ENCODE peak calls at places on chromosome 11, in four cellular contexts. One of them, this sample, is unnamed.

GRCh38 chr11:86740628-86741488 is 59.5 kb upstream of the PRSS23 start:
- DNase-seq in K562: peak; percentile 23
- DNase-seq in GM12878: no peak
- DNase-seq in H1: peak; percentile 58
- DNase-seq in this sample: peak; percentile 89

GRCh38 chr11:15161746-15162145 is 47.0 kb downstream of the INSC start:
- DNase-seq in GM12878: no peak
- DNase-seq in K562: no peak
- DNase-seq in H1: no peak
- DNase-seq in this sample: no peak

GRCh38 chr11:30488304-30488998 is 97.7 kb downstream of the MPPED2 start:
- DNase-seq in H1: no peak
- DNase-seq in K562: no peak
- DNase-seq in GM12878: no peak
- DNase-seq in this sample: no peak

GRCh38 chr11:74341926-74342325 is 30.5 kb upstream of the P4HA3 start:
- DNase-seq in K562: no peak
- DNase-seq in H1: no peak
- DNase-seq in GM12878: no peak
- DNase-seq in this sample: no peak

GRCh38 chr11:106276859-106277436 is 199.5 kb downstream of the AASDHPPT start:
- DNase-seq in K562: no peak
- DNase-seq in H1: no peak
- DNase-seq in GM12878: no peak
- DNase-seq in this sample: no peak

GRCh38 chr11:35567737-35568465 is 42.5 kb upstream of the PAMR1 start:
- DNase-seq in GM12878: no peak
- DNase-seq in K562: no peak
- DNase-seq in H1: no peak
- DNase-seq in this sample: no peak

GRCh38 chr11:21105196-21105917 is 436.0 kb downstream of the NELL1 start:
- DNase-seq in K562: no peak
- DNase-seq in H1: no peak
- DNase-seq in GM12878: no peak
- DNase-seq in this sample: no peak

GRCh38 chr11:79242616-79243015 is 198.2 kb downstream of the TENM4 start:
- DNase-seq in GM12878: no peak
- DNase-seq in K562: no peak
- DNase-seq in H1: no peak
- DNase-seq in this sample: no peak

GRCh38 chr11:19703211-19703610 is 9.4 kb upstream of the NAV2 start:
- DNase-seq in GM12878: no peak
- DNase-seq in H1: no peak
- DNase-seq in K562: no peak
- DNase-seq in this sample: no peak

GRCh38 chr11:64703048-64703447 is 19.9 kb downstream of the NRXN2 start:
- DNase-seq in K562: no peak
- DNase-seq in GM12878: no peak
- DNase-seq in H1: no peak
- DNase-seq in this sample: no peak

GRCh38 chr11:15276616-15277015 is 161.9 kb downstream of the INSC start:
- DNase-seq in K562: peak; percentile 18
- DNase-seq in H1: no peak
- DNase-seq in GM12878: no peak
- DNase-seq in this sample: peak; percentile 4

GRCh38 chr11:14067686-14068085 is 105.2 kb downstream of the SPON1 start:
- DNase-seq in K562: no peak
- DNase-seq in GM12878: no peak
- DNase-seq in H1: no peak
- DNase-seq in this sample: no peak

GRCh38 chr11:97118756-97119155 is 728.9 kb downstream of the JRKL start:
- DNase-seq in H1: no peak
- DNase-seq in GM12878: no peak
- DNase-seq in K562: no peak
- DNase-seq in this sample: no peak

GRCh38 chr11:122843281-122844150 is 5.2 kb downstream of the CRTAM start:
- DNase-seq in GM12878: no peak
- DNase-seq in H1: no peak
- DNase-seq in K562: no peak
- DNase-seq in this sample: no peak

GRCh38 chr11:19253149-19253540 is 12.4 kb upstream of the E2F8 start:
- DNase-seq in K562: no peak
- DNase-seq in H1: no peak
- DNase-seq in GM12878: no peak
- DNase-seq in this sample: no peak

GRCh38 chr11:43582837-43583462 is 97.6 kb upstream of the HSD17B12 start:
- DNase-seq in H1: no peak
- DNase-seq in K562: no peak
- DNase-seq in GM12878: no peak
- DNase-seq in this sample: no peak

GRCh38 chr11:17803751-17804334 is 69.3 kb downstream of the KCNC1 start:
- DNase-seq in H1: no peak
- DNase-seq in K562: no peak
- DNase-seq in GM12878: no peak
- DNase-seq in this sample: no peak

GRCh38 chr11:128416976-128417375 is 170.4 kb downstream of the ETS1 start:
- DNase-seq in K562: no peak
- DNase-seq in GM12878: no peak
- DNase-seq in H1: no peak
- DNase-seq in this sample: no peak

GRCh38 chr11:3840289-3840869 is 380 bp downstream of the RHOG start:
- DNase-seq in K562: no peak
- DNase-seq in GM12878: no peak
- DNase-seq in H1: no peak
- DNase-seq in this sample: no peak

GRCh38 chr11:107859459-107860239 is 1.1 kb upstream of the SLC35F2 start:
- DNase-seq in H1: no peak
- DNase-seq in GM12878: peak; percentile 63
- DNase-seq in K562: no peak
- DNase-seq in this sample: peak; percentile 37

GRCh38 chr11:69201764-69202370 is 46.1 kb downstream of the SMIM38 start:
- DNase-seq in GM12878: no peak
- DNase-seq in H1: no peak
- DNase-seq in K562: no peak
- DNase-seq in this sample: no peak

GRCh38 chr11:5624489-5625278 is at the start of gene TRIM34:
- DNase-seq in GM12878: peak; percentile 90
- DNase-seq in H1: no peak
- DNase-seq in K562: peak; percentile 36
- DNase-seq in this sample: no peak

GRCh38 chr11:122850076-122850631 is 11.9 kb downstream of the CRTAM start:
- DNase-seq in GM12878: no peak
- DNase-seq in K562: no peak
- DNase-seq in H1: no peak
- DNase-seq in this sample: no peak

GRCh38 chr11:84247931-84248330 is 961.8 kb upstream of the CCDC90B start:
- DNase-seq in H1: no peak
- DNase-seq in GM12878: no peak
- DNase-seq in K562: no peak
- DNase-seq in this sample: no peak

GRCh38 chr11:86182976-86183584 is 61.5 kb upstream of the EED start:
- DNase-seq in H1: no peak
- DNase-seq in K562: peak; percentile 82
- DNase-seq in GM12878: peak; percentile 88
- DNase-seq in this sample: no peak

GRCh38 chr11:82634091-82634490 is 99.6 kb downstream of the FAM181B start:
- DNase-seq in K562: no peak
- DNase-seq in H1: no peak
- DNase-seq in GM12878: no peak
- DNase-seq in this sample: no peak

GRCh38 chr11:2256293-2256913 is 14.0 kb downstream of the ASCL2 start:
- DNase-seq in K562: no peak
- DNase-seq in H1: no peak
- DNase-seq in GM12878: no peak
- DNase-seq in this sample: no peak

GRCh38 chr11:117903505-117904382 is 25.5 kb downstream of the TMPRSS13 start:
- DNase-seq in K562: no peak
- DNase-seq in H1: no peak
- DNase-seq in GM12878: no peak
- DNase-seq in this sample: no peak

GRCh38 chr11:117900720-117901440 is 24.4 kb upstream of the FXYD6 start:
- DNase-seq in H1: no peak
- DNase-seq in GM12878: no peak
- DNase-seq in K562: no peak
- DNase-seq in this sample: no peak

GRCh38 chr11:117900144-117900651 is 23.7 kb upstream of the FXYD6 start:
- DNase-seq in H1: no peak
- DNase-seq in GM12878: peak; percentile 60
- DNase-seq in K562: no peak
- DNase-seq in this sample: no peak

GRCh38 chr11:117902001-117902855 is 25.8 kb upstream of the FXYD6 start:
- DNase-seq in GM12878: no peak
- DNase-seq in K562: no peak
- DNase-seq in H1: no peak
- DNase-seq in this sample: no peak

DNA sequence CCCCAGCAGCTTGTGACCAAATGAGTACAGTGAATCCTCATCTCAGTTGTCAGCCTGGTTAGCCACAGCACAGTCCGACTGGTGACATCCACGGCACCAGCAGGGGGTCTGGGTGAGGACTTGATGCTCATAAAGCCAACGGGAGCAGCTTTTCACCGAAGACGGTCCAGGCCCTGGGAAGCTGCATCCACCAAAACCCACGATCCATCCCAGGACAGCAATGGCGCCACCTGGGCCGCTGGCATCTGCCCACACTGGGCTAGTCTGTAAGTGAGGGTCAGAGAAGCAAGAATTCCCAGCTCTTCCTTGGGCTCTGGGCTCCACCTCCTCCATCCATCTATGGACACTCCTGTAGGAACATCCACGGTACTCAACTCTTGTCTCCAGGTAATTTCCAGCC is 25.1 kb upstream of the FXYD6 start:
- DNase-seq in GM12878: no peak
- DNase-seq in H1: no peak
- DNase-seq in K562: no peak
- DNase-seq in this sample: no peak
- TF ChIP-seq EGR1 in GM12878: no peak
- TF ChIP-seq EGR1 in H1: no peak
- TF ChIP-seq EGR1 in K562: no peak
- TF ChIP-seq EGR1 in this sample: no peak

GRCh38 chr11:117570701-117571100 is 226.3 kb downstream of the DSCAML1 start:
- DNase-seq in K562: no peak
- DNase-seq in GM12878: no peak
- DNase-seq in H1: no peak
- DNase-seq in this sample: no peak
- TF ChIP-seq EGR1 in K562: no peak
- TF ChIP-seq EGR1 in GM12878: no peak
- TF ChIP-seq EGR1 in H1: no peak
- TF ChIP-seq EGR1 in this sample: no peak

DNA sequence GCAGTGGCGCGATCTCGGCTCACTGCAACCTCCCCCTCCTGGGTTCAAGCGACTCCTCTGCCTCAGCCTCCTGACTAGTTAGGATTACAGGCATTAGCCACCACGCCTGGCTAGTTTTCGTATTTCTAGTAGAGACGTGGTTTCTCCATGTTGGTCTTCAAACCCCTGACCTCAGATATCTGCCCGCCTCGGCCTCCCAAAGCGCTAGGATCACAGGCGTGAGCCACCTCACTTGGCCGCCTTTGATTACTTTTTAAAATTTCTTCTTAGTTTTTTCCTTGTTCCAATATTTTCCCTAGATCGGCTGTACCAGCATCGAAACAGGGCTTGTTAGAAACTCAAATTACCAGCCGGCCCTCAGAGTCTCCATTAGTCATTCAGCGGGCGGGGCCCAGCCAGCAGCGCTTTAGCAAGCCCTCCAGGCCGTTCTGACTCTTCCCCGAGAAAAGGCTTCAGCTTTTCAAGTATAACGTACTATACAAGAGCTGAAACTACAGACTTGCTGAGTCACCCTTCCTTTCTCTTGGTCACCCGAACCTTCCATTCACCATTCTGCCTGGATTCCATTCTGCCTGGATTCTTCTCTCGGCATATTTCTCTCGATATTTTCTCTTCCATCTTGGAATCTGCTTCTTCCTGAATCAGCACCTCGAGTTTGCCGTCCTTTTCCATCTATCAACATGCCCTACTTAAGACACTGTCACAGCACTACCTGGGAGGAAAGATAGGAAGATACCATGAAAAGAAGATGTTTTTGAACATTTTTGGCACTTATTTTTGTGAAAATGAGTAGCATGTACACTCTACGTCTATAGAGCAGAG is 6.7 kb upstream of the CAPRIN1 start:
- DNase-seq in H1: peak; percentile 23
- DNase-seq in K562: peak; percentile 54
- DNase-seq in GM12878: no peak
- DNase-seq in this sample: peak; percentile 41
- TF ChIP-seq EGR1 in H1: no peak
- TF ChIP-seq EGR1 in K562: no peak
- TF ChIP-seq EGR1 in GM12878: no peak
- TF ChIP-seq EGR1 in this sample: no peak

GRCh38 chr11:66346476-66347424 is 679 bp downstream of the B4GAT1 start:
- DNase-seq in GM12878: no peak
- DNase-seq in H1: no peak
- DNase-seq in K562: no peak
- DNase-seq in this sample: no peak

GRCh38 chr11:66343176-66343575 is 1.7 kb downstream of the BRMS1 start:
- DNase-seq in H1: no peak
- DNase-seq in GM12878: no peak
- DNase-seq in K562: no peak
- DNase-seq in this sample: no peak

GRCh38 chr11:66347425-66348276 is at the start of gene B4GAT1:
- DNase-seq in K562: peak; percentile 89
- DNase-seq in H1: peak; percentile 74
- DNase-seq in GM12878: peak; percentile 98
- DNase-seq in this sample: peak; percentile 85

GRCh38 chr11:66344550-66345315 is at the start of gene BRMS1:
- DNase-seq in H1: peak; percentile 86
- DNase-seq in K562: peak; percentile 87
- DNase-seq in GM12878: peak; percentile 79
- DNase-seq in this sample: peak; percentile 95

GRCh38 chr11:66345316-66345649 is 379 bp upstream of the BRMS1 start:
- DNase-seq in K562: no peak
- DNase-seq in GM12878: no peak
- DNase-seq in H1: no peak
- DNase-seq in this sample: no peak
- TF ChIP-seq EGR1 in K562: no peak
- TF ChIP-seq EGR1 in GM12878: no peak
- TF ChIP-seq EGR1 in H1: no peak
- TF ChIP-seq EGR1 in this sample: no peak

GRCh38 chr11:119727523-119728081 is 1.4 kb downstream of the NECTIN1 start:
- DNase-seq in H1: no peak
- DNase-seq in K562: peak; percentile 45
- DNase-seq in GM12878: no peak
- DNase-seq in this sample: no peak

GRCh38 chr11:119724956-119725355 is 4.0 kb downstream of the NECTIN1 start:
- DNase-seq in K562: no peak
- DNase-seq in GM12878: no peak
- DNase-seq in H1: no peak
- DNase-seq in this sample: no peak

GRCh38 chr11:119728226-119728626 is 774 bp downstream of the NECTIN1 start:
- DNase-seq in GM12878: no peak
- DNase-seq in H1: no peak
- DNase-seq in K562: no peak
- DNase-seq in this sample: no peak

GRCh38 chr11:119726585-119727522 is 2.1 kb downstream of the NECTIN1 start:
- DNase-seq in K562: no peak
- DNase-seq in GM12878: no peak
- DNase-seq in H1: no peak
- DNase-seq in this sample: no peak

GRCh38 chr11:119726150-119726553 is 2.8 kb downstream of the NECTIN1 start:
- DNase-seq in H1: no peak
- DNase-seq in GM12878: no peak
- DNase-seq in K562: no peak
- DNase-seq in this sample: no peak
- TF ChIP-seq EGR1 in H1: no peak
- TF ChIP-seq EGR1 in GM12878: no peak
- TF ChIP-seq EGR1 in K562: no peak
- TF ChIP-seq EGR1 in this sample: no peak

This sample was measured in HCT116.